ENCODE peak calls at places on chromosomes 13 and 19, in ten cellular contexts. V is IMR-90, R is breast epithelium, F is uterus, G is esophagus muscularis mucosa, W is stomach, K is GM12878, Y is A549, S is heart left ventricle, D is Peyer's patch. Q is an unnamed sample. For H3K4me1, the result is how much of the 10 kb centered on the place peaks cover.

GRCh38 chr13:28744091-28744536 is 25.3 kb upstream of the SLC46A3 start:
- DNase-seq in R (no peak), S (peak), D (no peak), V (peak), G (no peak), K (no peak), F (no peak), Y (no peak), W (no peak), Q (no peak)

GRCh38 chr13:29458419-29458818 is 137.1 kb downstream of the SLC7A1 start:
- DNase-seq in R (no peak), D (no peak), F (no peak), V (no peak), Y (no peak), K (no peak), W (no peak), S (no peak), G (no peak), Q (no peak)

GRCh38 chr19:23787106-23787505 is 28.4 kb upstream of the ZNF681 start:
- DNase-seq in S (no peak), W (no peak), K (no peak), D (no peak), V (peak), R (no peak), Y (no peak), G (no peak), F (no peak), Q (no peak)

GRCh38 chr13:77946522-77946921 is 27.9 kb upstream of the EDNRB start:
- DNase-seq in S (no peak), D (no peak), G (no peak), F (no peak), Y (no peak), R (no peak), K (no peak), W (no peak), V (no peak), Q (no peak)

GRCh38 chr13:52161193-52161646 is 1.8 kb upstream of the NEK3 start:
- DNase-seq in W (no peak), F (no peak), G (no peak), D (no peak), K (no peak), R (no peak), S (no peak), Y (no peak), V (no peak), Q (no peak)

GRCh38 chr19:45098521-45099464 is 5.8 kb downstream of the PPP1R37 start:
- DNase-seq in D (no peak), F (peak), R (no peak), G (no peak), Y (no peak), K (no peak), W (peak), V (peak), S (peak), Q (peak)

GRCh38 chr13:57644106-57644505 is 12.6 kb downstream of the PCDH17 start:
- DNase-seq in R (no peak), W (no peak), Y (no peak), F (no peak), G (no peak), V (no peak), S (no peak), K (no peak), D (no peak), Q (no peak)

GRCh38 chr19:17346109-17346671 is 8.8 kb downstream of the GTPBP3 start:
- DNase-seq in K (peak), S (peak), W (peak), V (peak), R (no peak), D (peak), G (no peak), F (peak), Y (peak), Q (peak)

GRCh38 chr19:7533281-7533819 is 2.2 kb upstream of the PNPLA6 start:
- DNase-seq in F (peak), G (no peak), V (peak), Y (no peak), R (peak), W (peak), S (peak), D (peak), K (no peak), Q (peak)

GRCh38 chr19:413756-414420 is 4.9 kb upstream of the C2CD4C start:
- DNase-seq in K (no peak), W (no peak), G (no peak), R (no peak), Y (no peak), V (no peak), F (no peak), D (no peak), S (no peak), Q (no peak)

GRCh38 chr13:20136781-20137703 is 23.8 kb downstream of the GJA3 start:
- DNase-seq in K (no peak), S (no peak), G (no peak), R (no peak), V (no peak), W (peak), D (peak), F (no peak), Y (peak), Q (no peak)

GRCh38 chr19:51251453-51251790 is 542 bp downstream of the SIGLECL1 start:
- DNase-seq in D (no peak), S (no peak), R (no peak), G (no peak), K (no peak), V (no peak), W (no peak), Y (no peak), F (no peak), Q (no peak)

GRCh38 chr13:111344471-111345191 is 24.2 kb downstream of the TEX29 start:
- DNase-seq in Y (no peak), R (no peak), V (peak), G (peak), S (no peak), D (no peak), K (no peak), W (peak), F (no peak), Q (peak)

GRCh38 chr19:49570138-49570856 is 10.1 kb downstream of the NOSIP start:
- DNase-seq in V (peak), F (peak), R (no peak), D (peak), K (no peak), S (no peak), G (no peak), Y (peak), W (peak), Q (peak)

GRCh38 chr19:53123400-53123799 is 9.3 kb downstream of the ZNF415 start:
- DNase-seq in G (no peak), F (no peak), Y (no peak), V (no peak), S (no peak), D (no peak), R (no peak), W (no peak), K (no peak), Q (no peak)

GRCh38 chr13:77779461-77780272 is 82.2 kb downstream of the SLAIN1 start:
- DNase-seq in F (no peak), G (no peak), V (peak), Y (peak), R (no peak), S (no peak), K (peak), D (peak), W (peak), Q (peak)

GRCh38 chr19:58274771-58275199 is 4.0 kb upstream of the ZNF8 start:
- DNase-seq in F (no peak), S (no peak), D (no peak), G (no peak), K (no peak), R (no peak), V (peak), Y (no peak), W (no peak), Q (no peak)

GRCh38 chr19:47661571-47661970 is 51.7 kb upstream of the EHD2 start:
- DNase-seq in S (no peak), K (no peak), G (no peak), R (no peak), Y (no peak), D (no peak), W (no peak), V (no peak), F (no peak), Q (no peak)

GRCh38 chr13:99969934-99970760 is 1.4 kb downstream of the ZIC5 start:
- DNase-seq in K (no peak), S (no peak), G (no peak), W (no peak), D (peak), V (no peak), Y (no peak), R (no peak), F (no peak), Q (no peak)

GRCh38 chr19:39544201-39544903 is 4.4 kb upstream of the EID2 start:
- DNase-seq in G (no peak), V (peak), S (no peak), K (no peak), D (no peak), F (no peak), R (no peak), Y (no peak), W (no peak), Q (no peak)

GRCh38 chr13:28136916-28137315 is 1.4 kb upstream of the PAN3 start:
- DNase-seq in F (no peak), Y (no peak), V (no peak), D (no peak), G (no peak), W (no peak), S (no peak), R (no peak), K (no peak), Q (no peak)

GRCh38 chr13:51840917-51841316 is 4.1 kb downstream of the TMEM272 start:
- DNase-seq in R (no peak), W (no peak), G (no peak), K (no peak), Y (no peak), V (no peak), F (no peak), S (no peak), D (no peak), Q (no peak)

GRCh38 chr13:52459668-52460067 is 4.4 kb downstream of the CKAP2 start:
- DNase-seq in D (no peak), S (no peak), W (no peak), V (peak), K (no peak), F (no peak), Y (no peak), R (no peak), G (no peak), Q (no peak)

GRCh38 chr19:19817357-19817756 is 4.2 kb downstream of the ZNF506 start:
- DNase-seq in Y (no peak), W (no peak), D (no peak), F (no peak), S (no peak), V (no peak), R (no peak), K (no peak), G (no peak), Q (no peak)

GRCh38 chr19:34644991-34645461 is 31.9 kb downstream of the SCGB2B2 start:
- DNase-seq in D (no peak), S (no peak), Y (no peak), R (no peak), G (no peak), F (no peak), W (no peak), V (no peak), K (no peak), Q (no peak)

GRCh38 chr13:28685892-28686291 is 27.0 kb downstream of the POMP start:
- DNase-seq in K (no peak), Y (no peak), V (no peak), G (no peak), W (no peak), D (no peak), S (no peak), F (no peak), R (no peak), Q (no peak)

GRCh38 chr13:42345367-42345766 is 73.4 kb downstream of the AKAP11 start:
- DNase-seq in G (peak), S (no peak), K (no peak), R (no peak), D (no peak), W (no peak), F (no peak), Y (no peak), V (no peak), Q (no peak)

GRCh38 chr19:12995596-12996541 is 594 bp downstream of the NFIX start:
- DNase-seq in K (no peak), D (no peak), F (no peak), R (no peak), S (no peak), Y (no peak), G (no peak), W (no peak), V (peak), Q (no peak)

GRCh38 chr13:21670006-21670882 is 629 bp upstream of the FGF9 start:
- DNase-seq in S (peak), K (no peak), D (peak), Y (peak), G (no peak), F (peak), R (no peak), V (peak), W (peak), Q (no peak)

GRCh38 chr19:53808710-53809125 is 15.4 kb downstream of the NLRP12 start:
- DNase-seq in W (no peak), S (no peak), K (no peak), D (no peak), F (no peak), R (no peak), V (peak), G (no peak), Y (peak), Q (no peak)

GRCh38 chr13:53782400-53783030 is 753.9 kb downstream of the OLFM4 start:
- DNase-seq in D (no peak), K (peak), R (peak), G (no peak), Y (peak), S (no peak), F (no peak), V (peak), W (peak), Q (peak)

GRCh38 chr19:6260912-6261636 is 18.7 kb downstream of the MLLT1 start:
- DNase-seq in R (no peak), D (no peak), Y (peak), V (peak), W (peak), G (no peak), F (no peak), S (no peak), K (no peak), Q (no peak)

GRCh38 chr13:46352810-46353209 is 34.2 kb downstream of the RUBCNL start:
- DNase-seq in K (no peak), W (no peak), R (no peak), S (peak), V (no peak), G (no peak), D (no peak), F (no peak), Y (no peak), Q (no peak)

GRCh38 chr13:50561774-50562173 is 281.7 kb downstream of the DLEU7 start:
- DNase-seq in F (no peak), R (no peak), V (no peak), Y (no peak), G (no peak), K (no peak), S (no peak), D (no peak), W (no peak), Q (no peak)

GRCh38 chr19:17070912-17071311 is 4.3 kb downstream of the HAUS8 start:
- DNase-seq in W (no peak), R (no peak), D (no peak), F (no peak), G (no peak), S (no peak), V (no peak), Y (no peak), K (no peak), Q (no peak)

GRCh38 chr19:34481861-34482379 is 362 bp downstream of the WTIP start:
- DNase-seq in Y (peak), G (no peak), R (no peak), K (no peak), W (no peak), V (no peak), F (no peak), S (no peak), D (peak), Q (no peak)

GRCh38 chr13:43516401-43516826 is 270.4 kb downstream of the ENOX1 start:
- DNase-seq in G (no peak), R (no peak), W (no peak), D (no peak), F (peak), Y (no peak), V (peak), S (no peak), K (no peak), Q (peak)

DNA sequence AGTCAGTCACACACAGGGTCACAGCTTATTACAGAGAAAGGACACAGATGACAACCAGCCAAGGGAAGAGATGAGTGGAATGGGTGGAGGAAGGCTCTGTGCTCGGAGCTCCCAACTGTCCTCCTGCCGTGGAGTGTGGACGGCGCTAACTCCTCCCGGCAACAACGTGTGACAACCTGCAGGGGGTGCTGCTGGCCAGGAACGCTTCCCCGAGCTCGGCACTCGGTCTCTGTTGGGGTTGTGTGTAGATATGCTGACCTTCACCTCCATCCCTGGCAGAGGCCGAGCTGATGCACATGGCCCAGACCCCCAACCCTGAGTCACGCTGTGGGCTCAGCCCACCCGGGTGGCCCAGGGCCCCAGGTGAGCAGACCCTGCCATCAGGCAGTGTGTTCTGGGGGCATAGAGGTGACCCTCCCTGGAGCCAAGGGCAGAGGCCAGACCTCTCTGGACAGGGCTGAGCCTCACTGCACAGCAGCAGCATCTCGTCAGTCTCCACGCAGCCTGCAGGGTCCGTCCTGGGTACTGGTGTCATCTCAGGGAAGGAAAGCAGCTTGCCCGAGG is 14.1 kb downstream of the ZNF444 start:
- DNase-seq in Y (peak), K (no peak), D (no peak), W (no peak), V (no peak), G (no peak), R (no peak), F (no peak), S (peak), Q (no peak)
- H3K4me1 ChIP-seq in Y (under half), K (under half), D (under half), W (under half), V (under half), G (under half), R (under half), F (under half), S (under half), Q (under half)

GRCh38 chr13:23622991-23623390 is 52.8 kb downstream of the TNFRSF19 start:
- DNase-seq in G (no peak), V (no peak), K (peak), F (no peak), Y (no peak), W (no peak), D (no peak), R (no peak), S (no peak), Q (no peak)

GRCh38 chr13:23619073-23619855 is 49.1 kb downstream of the TNFRSF19 start:
- DNase-seq in F (no peak), W (no peak), S (no peak), K (no peak), G (no peak), Y (no peak), D (no peak), V (no peak), R (no peak), Q (no peak)

GRCh38 chr13:23621316-23621645 is 51.1 kb downstream of the TNFRSF19 start:
- DNase-seq in Y (peak), D (no peak), F (no peak), R (no peak), V (peak), K (no peak), S (no peak), G (no peak), W (no peak), Q (no peak)

GRCh38 chr13:23620211-23620610 is 50.0 kb downstream of the TNFRSF19 start:
- DNase-seq in G (no peak), D (no peak), V (no peak), S (no peak), Y (no peak), K (no peak), F (no peak), W (no peak), R (no peak), Q (no peak)

DNA sequence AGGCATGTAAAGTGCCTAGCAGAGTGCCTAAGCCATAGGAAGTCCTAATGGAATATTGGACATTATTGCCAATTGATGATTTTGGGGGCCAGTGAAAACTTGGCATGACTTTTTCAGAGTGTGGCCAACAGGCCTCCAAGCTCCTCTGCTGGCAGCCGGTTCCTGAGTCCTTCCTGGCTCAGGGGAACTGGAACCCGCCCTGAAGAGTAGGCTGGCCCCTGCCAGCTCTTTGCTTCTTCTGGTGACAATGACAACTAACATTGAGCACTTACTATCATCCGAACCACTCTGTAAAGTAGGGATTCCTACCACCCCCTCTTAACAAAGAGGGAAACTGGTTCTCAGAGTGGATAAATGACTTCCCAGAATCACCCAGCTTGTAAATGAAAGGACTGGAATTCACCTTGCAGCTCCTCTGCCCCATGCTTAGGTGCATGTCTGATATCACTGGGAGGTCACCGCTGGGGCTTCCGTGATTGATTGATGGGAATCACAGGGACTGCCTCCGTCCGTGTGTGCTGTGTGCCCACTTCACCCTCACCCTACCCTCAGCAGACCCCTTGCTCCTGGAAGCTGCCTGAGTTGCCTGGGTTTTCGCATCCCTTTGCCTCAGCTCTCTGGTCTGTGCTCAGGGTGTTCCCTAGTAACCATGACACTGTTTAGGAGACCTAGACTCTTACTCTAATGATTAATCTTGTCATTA is 50.6 kb downstream of the TNFRSF19 start:
- DNase-seq in Y (no peak), D (no peak), G (no peak), R (no peak), F (no peak), S (no peak), W (no peak), V (no peak), K (no peak), Q (no peak)
- H3K27ac ChIP-seq in Y (peak), D (no peak), G (peak), R (no peak), F (no peak), S (no peak), W (no peak), V (peak), K (no peak), Q (no peak)

GRCh38 chr19:14517446-14517839 is 754 bp downstream of the DNAJB1 start:
- DNase-seq in Y (no peak), S (no peak), F (no peak), G (no peak), V (peak), R (no peak), K (no peak), W (no peak), D (peak), Q (no peak)

GRCh38 chr19:14516048-14516534 is 2.1 kb downstream of the DNAJB1 start:
- DNase-seq in W (no peak), F (no peak), D (peak), K (no peak), R (no peak), Y (no peak), S (no peak), G (no peak), V (no peak), Q (peak)

GRCh38 chr19:14514215-14514871 is 3.9 kb downstream of the DNAJB1 start:
- DNase-seq in G (no peak), Y (no peak), V (no peak), W (no peak), R (no peak), F (no peak), K (no peak), D (no peak), S (no peak), Q (no peak)

GRCh38 chr19:14516746-14517438 is 1.3 kb downstream of the DNAJB1 start:
- DNase-seq in R (no peak), G (no peak), Y (no peak), K (no peak), F (no peak), V (no peak), W (no peak), S (no peak), D (peak), Q (no peak)

GRCh38 chr19:14515501-14516047 is 2.6 kb downstream of the DNAJB1 start:
- DNase-seq in Y (no peak), D (no peak), K (no peak), S (no peak), V (peak), F (no peak), W (no peak), G (no peak), R (no peak), Q (no peak)
- TF ChIP-seq POLR2A in Y (no peak), D (no peak), K (no peak), S (no peak), V (peak), F (no peak), W (no peak), G (no peak), R (no peak), Q (no peak)

DNA sequence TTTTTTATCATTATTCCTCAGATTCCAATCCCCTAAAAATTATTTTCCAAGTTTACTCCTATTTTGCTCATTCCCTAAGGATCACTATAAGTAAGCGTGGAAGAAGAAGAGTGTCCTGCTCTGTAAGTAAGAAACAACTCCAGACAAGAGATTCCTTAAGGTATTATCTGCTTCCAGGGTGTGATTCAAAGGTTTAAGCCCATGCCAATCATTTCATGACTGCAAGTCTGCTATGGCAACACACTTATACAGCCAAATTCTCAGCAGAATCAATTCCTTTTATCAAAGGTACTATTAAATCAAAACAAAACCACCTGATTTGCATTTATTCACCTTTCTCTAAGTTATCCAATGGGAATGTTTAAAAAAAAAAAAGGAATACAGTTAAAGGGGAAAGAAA is 43.7 kb downstream of the FOXO1 start:
- DNase-seq in G (no peak), F (no peak), S (no peak), K (no peak), R (no peak), Y (no peak), W (no peak), V (no peak), D (no peak), Q (no peak)
- H3K4me1 ChIP-seq in G (half or more), F (under half), S (half or more), K (under half), R (under half), Y (under half), W (under half), V (under half), D (under half), Q (under half)

Q was measured in prostate gland.